ENCODE peak calls at places on chromosomes 5 and 9, in eight cellular contexts. D is HAP-1, E is naive B cell, Z is amygdala, Y is activated T-cell treated with anti-CD3 and anti-CD28 coated beads for 24 hours, L is OCI-M1, U is activated T-helper 1 cell treated with Interleukin-2 at 50 U/mL for 16 hours, A is cardiac fibroblast. J is an unnamed sample.

GRCh38 chr9:15211994-15212501 is 95.0 kb downstream of the TTC39B start:
- DNase-seq in L (no peak), D (no peak), U (no peak), Y (no peak), A (peak; percentile 25), E (no peak), Z (no peak), J (peak; percentile 38)

GRCh38 chr5:17343675-17344074 is 126.2 kb downstream of the BASP1 start:
- DNase-seq in U (no peak), D (no peak), L (peak; percentile 77), A (peak; percentile 87), Y (no peak), Z (no peak), E (no peak), J (peak; percentile 94)

GRCh38 chr5:50415912-50416311 is 25.2 kb downstream of the EMB start:
- DNase-seq in L (no peak), U (no peak), E (peak; percentile 71), Z (no peak), Y (no peak), D (no peak), A (no peak), J (no peak)

GRCh38 chr9:98345011-98345410 is 89.6 kb upstream of the TBC1D2 start:
- DNase-seq in E (no peak), A (no peak), D (no peak), L (no peak), U (no peak), Z (no peak), Y (no peak), J (no peak)

GRCh38 chr5:78265163-78265562 is 29.3 kb downstream of the AP3B1 start:
- DNase-seq in L (no peak), D (no peak), Z (no peak), A (no peak), E (no peak), U (no peak), Y (no peak), J (no peak)

GRCh38 chr5:6202615-6203365 is 175.6 kb downstream of the MED10 start:
- DNase-seq in U (no peak), D (no peak), L (no peak), Z (no peak), A (no peak), Y (no peak), E (no peak), J (no peak)

GRCh38 chr9:129340427-129341196 is 162.6 kb upstream of the IER5L start:
- DNase-seq in E (no peak), Z (no peak), U (no peak), L (no peak), A (no peak), Y (no peak), D (no peak), J (no peak)

GRCh38 chr5:73264626-73265025 is 91.6 kb downstream of the TMEM174 start:
- DNase-seq in Z (no peak), D (no peak), L (no peak), Y (no peak), E (no peak), A (no peak), U (no peak), J (no peak)

GRCh38 chr9:86720893-86721698 is 226.2 kb downstream of the GAS1 start:
- DNase-seq in L (no peak), A (peak; percentile 92), Z (no peak), D (no peak), E (no peak), U (no peak), Y (no peak), J (peak; percentile 86)

GRCh38 chr5:88691945-88692868 is 190.8 kb downstream of the MEF2C start:
- DNase-seq in A (no peak), D (no peak), E (no peak), L (peak; percentile 24), U (no peak), Z (no peak), Y (no peak), J (no peak)

GRCh38 chr9:6811436-6811835 is 53.7 kb downstream of the KDM4C start:
- DNase-seq in D (no peak), E (no peak), Z (no peak), U (no peak), A (peak; percentile 54), L (no peak), Y (no peak), J (no peak)

GRCh38 chr9:100473271-100474081 is 527 bp downstream of the TMEFF1 start:
- DNase-seq in Y (peak; percentile 3), A (peak; percentile 35), E (peak; percentile 44), Z (peak; percentile 45), D (peak; percentile 64), U (peak; percentile 3), L (peak; percentile 37), J (peak; percentile 16)

GRCh38 chr5:160492565-160492964 is 70.9 kb downstream of the PTTG1 start:
- DNase-seq in Y (no peak), L (no peak), Z (no peak), D (no peak), E (no peak), A (no peak), U (no peak), J (no peak)

GRCh38 chr5:72788851-72789505 is 27.5 kb upstream of the TNPO1 start:
- DNase-seq in A (peak; percentile 6), Z (no peak), E (no peak), U (no peak), L (no peak), D (no peak), Y (no peak), J (peak; percentile 26)

GRCh38 chr5:13860176-13860575 is 84.3 kb downstream of the DNAH5 start:
- DNase-seq in U (no peak), E (no peak), Y (no peak), L (no peak), A (no peak), Z (no peak), D (no peak), J (no peak)

GRCh38 chr5:44983006-44983405 is 174.3 kb downstream of the MRPS30 start:
- DNase-seq in Y (no peak), E (no peak), U (no peak), A (no peak), L (peak; percentile 60), Z (no peak), D (no peak), J (peak; percentile 0)

GRCh38 chr5:7396169-7397004 is 449 bp downstream of the ADCY2 start:
- DNase-seq in Z (no peak), D (no peak), U (no peak), L (no peak), E (no peak), Y (no peak), A (no peak), J (peak; percentile 8)

GRCh38 chr5:123808841-123809240 is 296.9 kb downstream of the CSNK1G3 start:
- DNase-seq in Y (no peak), U (no peak), L (no peak), A (no peak), D (no peak), Z (no peak), E (no peak), J (no peak)

GRCh38 chr5:75534734-75535133 is 23.0 kb downstream of the POLK start:
- DNase-seq in U (no peak), L (no peak), D (no peak), A (no peak), Y (no peak), Z (no peak), E (no peak), J (no peak)

GRCh38 chr5:15577132-15577531 is 77.2 kb downstream of the FBXL7 start:
- DNase-seq in U (no peak), A (no peak), Y (no peak), L (peak; percentile 77), Z (no peak), D (no peak), E (no peak), J (no peak)

GRCh38 chr5:58074222-58074621 is 385.7 kb downstream of the PLK2 start:
- DNase-seq in Z (no peak), U (no peak), D (no peak), E (no peak), L (no peak), A (no peak), Y (no peak), J (no peak)

GRCh38 chr5:148780711-148781110 is 45.7 kb upstream of the ADRB2 start:
- DNase-seq in D (no peak), Y (no peak), L (no peak), E (no peak), U (no peak), A (no peak), Z (no peak), J (no peak)

GRCh38 chr5:61474746-61475145 is 142.7 kb downstream of the ZSWIM6 start:
- DNase-seq in D (no peak), Z (no peak), U (no peak), Y (no peak), L (no peak), E (no peak), A (no peak), J (no peak)

GRCh38 chr5:27217160-27217956 is 179.0 kb upstream of the CDH9 start:
- DNase-seq in A (no peak), L (no peak), Z (no peak), Y (no peak), D (peak; percentile 10), E (no peak), U (no peak), J (no peak)

GRCh38 chr9:78769684-78770083 is 472.8 kb downstream of the PSAT1 start:
- DNase-seq in E (no peak), U (no peak), A (no peak), Z (no peak), D (no peak), L (no peak), Y (no peak), J (no peak)

J was measured in fibroblast of mammary gland.